ENCODE peak calls at places on chromosomes 11 and 22, in four cellular contexts. C, L, J and A are unnamed samples.

GRCh38 chr11:77446911-77447629 is 26.8 kb downstream of the PAK1 start:
- DNase-seq in L (no peak), J (no peak), C (no peak), A (no peak)

GRCh38 chr11:65166893-65167292 is 3.1 kb upstream of the SPDYC start:
- DNase-seq in J (no peak), L (no peak), C (no peak), A (no peak)

GRCh38 chr11:33044281-33044680 is 4.9 kb downstream of the TCP11L1 start:
- DNase-seq in C (no peak), L (no peak), J (no peak), A (no peak)

GRCh38 chr11:118415739-118416068 is 14.3 kb downstream of the ATP5MG start:
- DNase-seq in L (no peak), J (peak), C (no peak), A (no peak)

GRCh38 chr22:31295831-31296230 is 3.5 kb upstream of the PIK3IP1 start:
- DNase-seq in L (no peak), J (peak), C (no peak), A (no peak)

GRCh38 chr11:114098927-114099326 is 39.4 kb downstream of the ZBTB16 start:
- DNase-seq in C (no peak), J (no peak), L (no peak), A (no peak)

GRCh38 chr11:72014761-72015320 is 16.1 kb downstream of the IL18BP start:
- DNase-seq in L (no peak), J (no peak), C (no peak), A (no peak)

GRCh38 chr11:62725686-62726085 is 1.6 kb downstream of the HNRNPUL2 start:
- DNase-seq in J (no peak), L (no peak), C (no peak), A (no peak)

GRCh38 chr22:38228873-38229740 is 27.3 kb downstream of the MAFF start:
- DNase-seq in L (no peak), J (peak), C (no peak), A (no peak)

GRCh38 chr11:66866420-66867010 is 9.7 kb downstream of the LRFN4 start:
- DNase-seq in J (no peak), C (no peak), L (no peak), A (no peak)

GRCh38 chr11:77115181-77115611 is 12.6 kb downstream of the OMP start:
- DNase-seq in J (no peak), C (no peak), L (no peak), A (no peak)

GRCh38 chr11:72478596-72479143 is 44.3 kb upstream of the CLPB start:
- DNase-seq in C (no peak), L (no peak), J (no peak), A (no peak)

GRCh38 chr11:41522391-41522790 is 62.9 kb upstream of the LRRC4C start:
- DNase-seq in L (no peak), C (no peak), J (no peak), A (no peak)

GRCh38 chr11:109302591-109303334 is 119.2 kb upstream of the C11orf87 start:
- DNase-seq in L (no peak), J (no peak), C (no peak), A (no peak)